ENCODE peak calls at places on chromosomes 7 and 10, in seven cellular contexts. One of them, this sample, is unnamed.

GRCh38 chr10:91745086-91745831 is 53.0 kb upstream of the TNKS2 start:
- DNase-seq in tibial nerve: no peak
- DNase-seq in GM10248: no peak
- DNase-seq in HCT116: peak
- DNase-seq in osteocyte: no peak
- DNase-seq in cardiac fibroblast: peak
- DNase-seq in left lung: no peak
- DNase-seq in this sample: no peak

GRCh38 chr7:5425507-5426225 is 2.0 kb upstream of the TNRC18 start:
- DNase-seq in tibial nerve: peak
- DNase-seq in GM10248: no peak
- DNase-seq in HCT116: no peak
- DNase-seq in osteocyte: no peak
- DNase-seq in cardiac fibroblast: peak
- DNase-seq in left lung: peak
- DNase-seq in this sample: no peak

GRCh38 chr10:73858750-73859439 is 15.5 kb downstream of the CAMK2G start:
- DNase-seq in tibial nerve: no peak
- DNase-seq in GM10248: no peak
- DNase-seq in HCT116: no peak
- DNase-seq in osteocyte: no peak
- DNase-seq in cardiac fibroblast: no peak
- DNase-seq in left lung: no peak
- DNase-seq in this sample: no peak

GRCh38 chr10:125054216-125054615 is 106.1 kb downstream of the CTBP2 start:
- DNase-seq in tibial nerve: no peak
- DNase-seq in GM10248: no peak
- DNase-seq in HCT116: no peak
- DNase-seq in osteocyte: no peak
- DNase-seq in cardiac fibroblast: no peak
- DNase-seq in left lung: peak
- DNase-seq in this sample: no peak

GRCh38 chr10:81251457-81252115 is 623.4 kb upstream of the NRG3 start:
- DNase-seq in tibial nerve: no peak
- DNase-seq in GM10248: no peak
- DNase-seq in HCT116: no peak
- DNase-seq in osteocyte: no peak
- DNase-seq in cardiac fibroblast: no peak
- DNase-seq in left lung: no peak
- DNase-seq in this sample: no peak

GRCh38 chr7:66930341-66930740 is 9.3 kb downstream of the TMEM248 start:
- DNase-seq in tibial nerve: no peak
- DNase-seq in GM10248: no peak
- DNase-seq in HCT116: peak
- DNase-seq in osteocyte: no peak
- DNase-seq in cardiac fibroblast: peak
- DNase-seq in left lung: no peak
- DNase-seq in this sample: no peak

GRCh38 chr7:82530361-82530760 is 86.8 kb upstream of the CACNA2D1 start:
- DNase-seq in tibial nerve: no peak
- DNase-seq in GM10248: no peak
- DNase-seq in HCT116: no peak
- DNase-seq in osteocyte: no peak
- DNase-seq in cardiac fibroblast: no peak
- DNase-seq in left lung: no peak
- DNase-seq in this sample: no peak

GRCh38 chr10:3217301-3217700 is 44.7 kb upstream of the PITRM1 start:
- DNase-seq in tibial nerve: no peak
- DNase-seq in GM10248: no peak
- DNase-seq in HCT116: no peak
- DNase-seq in osteocyte: no peak
- DNase-seq in cardiac fibroblast: peak
- DNase-seq in left lung: no peak
- DNase-seq in this sample: no peak

GRCh38 chr7:4815609-4816418 is 40.4 kb downstream of the AP5Z1 start:
- DNase-seq in tibial nerve: no peak
- DNase-seq in GM10248: no peak
- DNase-seq in HCT116: no peak
- DNase-seq in osteocyte: no peak
- DNase-seq in cardiac fibroblast: no peak
- DNase-seq in left lung: peak
- DNase-seq in this sample: no peak

GRCh38 chr10:125482108-125482507 is 200.9 kb downstream of the TEX36 start:
- DNase-seq in tibial nerve: no peak
- DNase-seq in GM10248: no peak
- DNase-seq in HCT116: no peak
- DNase-seq in osteocyte: no peak
- DNase-seq in cardiac fibroblast: no peak
- DNase-seq in left lung: no peak
- DNase-seq in this sample: no peak

GRCh38 chr7:108016841-108017775 is 14.1 kb upstream of the LAMB1 start:
- DNase-seq in tibial nerve: no peak
- DNase-seq in GM10248: no peak
- DNase-seq in HCT116: peak
- DNase-seq in osteocyte: no peak
- DNase-seq in cardiac fibroblast: peak
- DNase-seq in left lung: no peak
- DNase-seq in this sample: no peak
- TF ChIP-seq CTCF in tibial nerve: peak
- TF ChIP-seq CTCF in GM10248: peak
- TF ChIP-seq CTCF in HCT116: peak
- TF ChIP-seq CTCF in osteocyte: peak
- TF ChIP-seq CTCF in cardiac fibroblast: peak
- TF ChIP-seq CTCF in left lung: no peak
- TF ChIP-seq CTCF in this sample: peak

GRCh38 chr10:14384096-14384730 is 53.5 kb upstream of the FRMD4A start:
- DNase-seq in tibial nerve: no peak
- DNase-seq in GM10248: no peak
- DNase-seq in HCT116: no peak
- DNase-seq in osteocyte: no peak
- DNase-seq in cardiac fibroblast: peak
- DNase-seq in left lung: no peak
- DNase-seq in this sample: no peak

GRCh38 chr10:14384915-14385314 is 54.2 kb upstream of the FRMD4A start:
- DNase-seq in tibial nerve: no peak
- DNase-seq in GM10248: no peak
- DNase-seq in HCT116: no peak
- DNase-seq in osteocyte: no peak
- DNase-seq in cardiac fibroblast: no peak
- DNase-seq in left lung: no peak
- DNase-seq in this sample: no peak

GRCh38 chr10:14386202-14386593 is 55.5 kb upstream of the FRMD4A start:
- DNase-seq in tibial nerve: no peak
- DNase-seq in GM10248: no peak
- DNase-seq in HCT116: no peak
- DNase-seq in osteocyte: no peak
- DNase-seq in cardiac fibroblast: peak
- DNase-seq in left lung: no peak
- DNase-seq in this sample: no peak

GRCh38 chr10:14383266-14383665 is 52.5 kb upstream of the FRMD4A start:
- DNase-seq in tibial nerve: no peak
- DNase-seq in GM10248: no peak
- DNase-seq in HCT116: no peak
- DNase-seq in osteocyte: no peak
- DNase-seq in cardiac fibroblast: peak
- DNase-seq in left lung: no peak
- DNase-seq in this sample: no peak

DNA sequence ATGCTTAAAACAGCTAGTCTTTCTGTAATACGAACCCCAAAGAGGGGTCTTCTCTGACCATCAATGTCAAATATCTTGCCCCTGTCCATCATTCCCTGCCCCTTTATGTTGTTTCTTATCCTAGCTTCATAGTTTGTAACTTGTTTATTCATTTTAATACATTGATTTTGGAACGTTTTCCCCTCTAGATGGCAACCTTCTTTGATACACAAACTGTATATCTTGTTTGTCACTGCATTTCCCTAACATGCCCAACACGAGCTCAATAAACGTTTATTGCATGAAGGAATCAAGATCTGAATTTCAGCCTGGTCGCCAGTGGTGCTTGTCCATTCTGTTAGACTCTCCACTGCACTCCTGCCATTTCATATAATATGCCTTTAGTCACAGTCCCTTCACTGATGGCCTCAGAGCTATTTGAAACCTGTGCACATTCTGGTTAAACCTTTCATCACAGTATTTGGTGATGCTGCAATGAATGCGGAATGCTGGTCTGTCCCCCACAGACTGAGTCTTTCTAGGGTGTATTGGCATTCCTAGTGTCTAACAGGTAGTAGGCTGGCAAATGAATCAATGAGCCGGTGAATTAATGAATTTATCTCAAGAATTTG is 55.0 kb upstream of the FRMD4A start:
- DNase-seq in tibial nerve: no peak
- DNase-seq in GM10248: no peak
- DNase-seq in HCT116: no peak
- DNase-seq in osteocyte: no peak
- DNase-seq in cardiac fibroblast: peak
- DNase-seq in left lung: no peak
- DNase-seq in this sample: no peak
- TF ChIP-seq CTCF in tibial nerve: no peak
- TF ChIP-seq CTCF in GM10248: no peak
- TF ChIP-seq CTCF in HCT116: peak
- TF ChIP-seq CTCF in osteocyte: peak
- TF ChIP-seq CTCF in cardiac fibroblast: no peak
- TF ChIP-seq CTCF in left lung: no peak
- TF ChIP-seq CTCF in this sample: no peak

GRCh38 chr10:89275383-89275782 is 23.8 kb upstream of the LIPA start:
- DNase-seq in tibial nerve: no peak
- DNase-seq in GM10248: no peak
- DNase-seq in HCT116: no peak
- DNase-seq in osteocyte: no peak
- DNase-seq in cardiac fibroblast: no peak
- DNase-seq in left lung: no peak
- DNase-seq in this sample: no peak

GRCh38 chr10:89280501-89280900 is 21.3 kb upstream of the IFIT2 start:
- DNase-seq in tibial nerve: no peak
- DNase-seq in GM10248: no peak
- DNase-seq in HCT116: no peak
- DNase-seq in osteocyte: no peak
- DNase-seq in cardiac fibroblast: no peak
- DNase-seq in left lung: no peak
- DNase-seq in this sample: no peak

GRCh38 chr10:89274928-89275327 is 23.4 kb upstream of the LIPA start:
- DNase-seq in tibial nerve: no peak
- DNase-seq in GM10248: no peak
- DNase-seq in HCT116: no peak
- DNase-seq in osteocyte: no peak
- DNase-seq in cardiac fibroblast: peak
- DNase-seq in left lung: no peak
- DNase-seq in this sample: no peak

GRCh38 chr10:89279449-89279869 is 22.4 kb upstream of the IFIT2 start:
- DNase-seq in tibial nerve: no peak
- DNase-seq in GM10248: no peak
- DNase-seq in HCT116: no peak
- DNase-seq in osteocyte: no peak
- DNase-seq in cardiac fibroblast: peak
- DNase-seq in left lung: no peak
- DNase-seq in this sample: no peak

GRCh38 chr10:89278034-89278535 is 23.8 kb upstream of the IFIT2 start:
- DNase-seq in tibial nerve: no peak
- DNase-seq in GM10248: no peak
- DNase-seq in HCT116: peak
- DNase-seq in osteocyte: no peak
- DNase-seq in cardiac fibroblast: peak
- DNase-seq in left lung: no peak
- DNase-seq in this sample: no peak
- TF ChIP-seq CTCF in tibial nerve: no peak
- TF ChIP-seq CTCF in GM10248: no peak
- TF ChIP-seq CTCF in HCT116: no peak
- TF ChIP-seq CTCF in osteocyte: no peak
- TF ChIP-seq CTCF in cardiac fibroblast: no peak
- TF ChIP-seq CTCF in left lung: no peak
- TF ChIP-seq CTCF in this sample: no peak

GRCh38 chr7:99180067-99180650 is 27.8 kb downstream of the KPNA7 start:
- DNase-seq in tibial nerve: no peak
- DNase-seq in GM10248: no peak
- DNase-seq in HCT116: no peak
- DNase-seq in osteocyte: no peak
- DNase-seq in cardiac fibroblast: no peak
- DNase-seq in left lung: no peak
- DNase-seq in this sample: no peak
- TF ChIP-seq CTCF in tibial nerve: no peak
- TF ChIP-seq CTCF in GM10248: no peak
- TF ChIP-seq CTCF in HCT116: no peak
- TF ChIP-seq CTCF in osteocyte: no peak
- TF ChIP-seq CTCF in cardiac fibroblast: no peak
- TF ChIP-seq CTCF in left lung: no peak
- TF ChIP-seq CTCF in this sample: no peak

GRCh38 chr7:141729020-141729419 is 9.1 kb upstream of the SSBP1 start:
- DNase-seq in tibial nerve: no peak
- DNase-seq in GM10248: no peak
- DNase-seq in HCT116: no peak
- DNase-seq in osteocyte: no peak
- DNase-seq in cardiac fibroblast: no peak
- DNase-seq in left lung: no peak
- DNase-seq in this sample: no peak

GRCh38 chr7:141737118-141737835 is 881 bp upstream of the SSBP1 start:
- DNase-seq in tibial nerve: no peak
- DNase-seq in GM10248: peak
- DNase-seq in HCT116: no peak
- DNase-seq in osteocyte: no peak
- DNase-seq in cardiac fibroblast: peak
- DNase-seq in left lung: no peak
- DNase-seq in this sample: no peak

DNA sequence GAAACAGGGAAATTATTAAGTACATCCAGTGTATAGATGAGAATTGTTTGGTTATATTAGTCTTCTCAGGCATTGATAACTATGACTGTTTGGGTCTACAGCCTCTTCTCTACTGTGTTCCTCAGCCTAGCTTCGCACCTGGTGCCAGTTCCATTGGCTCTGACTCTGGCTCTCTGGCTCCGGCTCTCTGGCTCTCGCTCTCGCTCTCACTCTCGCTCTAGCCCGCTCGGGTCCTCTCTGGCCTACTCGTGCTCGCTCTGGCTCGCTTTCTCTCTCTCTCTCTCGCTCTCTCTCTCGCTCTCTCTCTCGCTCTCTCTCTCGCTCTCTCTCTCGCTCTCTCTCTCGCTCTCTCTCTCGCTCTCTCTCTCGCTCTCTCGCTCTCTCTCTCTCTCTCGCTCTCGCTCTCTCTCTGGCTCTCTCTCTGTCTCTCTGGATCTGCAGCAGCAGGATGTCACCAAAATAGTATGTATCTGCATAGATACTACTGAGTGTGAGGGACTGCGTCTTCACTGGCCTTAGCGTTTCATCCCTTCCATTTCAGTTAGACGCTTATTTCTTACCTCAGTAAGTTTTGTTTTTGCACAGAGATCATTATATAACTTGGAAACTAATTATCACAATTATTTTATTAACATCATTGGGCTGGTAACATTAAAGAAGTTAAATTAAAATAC is 6.5 kb upstream of the SSBP1 start:
- DNase-seq in tibial nerve: no peak
- DNase-seq in GM10248: no peak
- DNase-seq in HCT116: no peak
- DNase-seq in osteocyte: no peak
- DNase-seq in cardiac fibroblast: no peak
- DNase-seq in left lung: no peak
- DNase-seq in this sample: no peak
- TF ChIP-seq CTCF in tibial nerve: no peak
- TF ChIP-seq CTCF in GM10248: no peak
- TF ChIP-seq CTCF in HCT116: no peak
- TF ChIP-seq CTCF in osteocyte: no peak
- TF ChIP-seq CTCF in cardiac fibroblast: no peak
- TF ChIP-seq CTCF in left lung: no peak
- TF ChIP-seq CTCF in this sample: no peak